ENCODE peak calls at places on chromosomes 11 and 22, in eight cellular contexts. P is naive thymus-derived CD4-positive, alpha-beta T cell; O is EH; F is body of pancreas; M is fibroblast of pulmonary artery; S is brain pericyte; U is lung; A is SHP77. X is an unnamed sample.

GRCh38 chr22:37194750-37195149 is 6.7 kb upstream of the C1QTNF6 start:
- DNase-seq in M (no peak), O (no peak), U (no peak), S (no peak), F (no peak), A (no peak), P (no peak), X (no peak)

GRCh38 chr22:18032455-18033101 is 8.2 kb upstream of the MICAL3 start:
- DNase-seq in P (no peak), S (no peak), F (no peak), M (peak; percentile 39), O (peak; percentile 78), A (no peak), U (no peak), X (peak; percentile 82)

GRCh38 chr11:29781268-29781667 is 235.6 kb downstream of the KCNA4 start:
- DNase-seq in A (no peak), O (no peak), S (no peak), P (no peak), F (no peak), M (peak; percentile 27), U (no peak), X (no peak)

GRCh38 chr11:72223615-72224586 is 666 bp upstream of the INPPL1 start:
- DNase-seq in M (peak; percentile 65), A (peak; percentile 79), P (peak; percentile 68), U (peak; percentile 65), F (peak; percentile 59), S (no peak), O (peak; percentile 77), X (no peak)

GRCh38 chr22:28736296-28737155 is 5.1 kb downstream of the CHEK2 start:
- DNase-seq in S (no peak), U (no peak), M (no peak), P (no peak), A (no peak), O (no peak), F (no peak), X (no peak)

GRCh38 chr11:75429902-75430691 is 2.9 kb downstream of the KLHL35 start:
- DNase-seq in A (peak; percentile 82), S (no peak), F (peak; percentile 70), P (peak; percentile 57), M (peak; percentile 70), O (peak; percentile 59), U (peak; percentile 66), X (peak; percentile 7)

GRCh38 chr22:17898375-17898774 is 124.1 kb upstream of the BID start:
- DNase-seq in O (no peak), M (no peak), S (no peak), F (no peak), P (no peak), U (no peak), A (no peak), X (no peak)

GRCh38 chr11:83410605-83411565 is 124.7 kb upstream of the CCDC90B start:
- DNase-seq in A (no peak), U (no peak), M (no peak), P (no peak), F (peak; percentile 94), S (no peak), O (no peak), X (no peak)

GRCh38 chr11:47216141-47216798 is 1.5 kb downstream of the DDB2 start:
- DNase-seq in S (no peak), M (peak; percentile 87), O (peak; percentile 94), U (peak; percentile 68), P (peak; percentile 53), F (peak; percentile 63), A (peak; percentile 54), X (peak; percentile 65)

GRCh38 chr11:46291441-46292143 is 14.1 kb downstream of the CREB3L1 start:
- DNase-seq in F (no peak), M (peak; percentile 70), U (no peak), O (peak; percentile 87), P (no peak), A (no peak), S (no peak), X (no peak)

GRCh38 chr11:118928870-118929495 is 3.3 kb upstream of the BCL9L start:
- DNase-seq in O (peak; percentile 66), P (no peak), F (peak; percentile 78), M (peak; percentile 59), A (peak; percentile 46), U (no peak), S (no peak), X (no peak)

GRCh38 chr11:67178878-67179277 is 59.8 kb downstream of the KDM2A start:
- DNase-seq in S (no peak), A (no peak), M (peak; percentile 30), U (no peak), O (peak; percentile 62), F (no peak), P (no peak), X (no peak)

GRCh38 chr11:29282088-29282487 is 734.7 kb downstream of the KCNA4 start:
- DNase-seq in A (peak; percentile 6), S (peak; percentile 61), O (peak; percentile 97), P (no peak), U (no peak), M (peak; percentile 88), F (no peak), X (peak; percentile 92)

GRCh38 chr11:118911880-118912741 is 13.6 kb downstream of the BCL9L start:
- DNase-seq in S (no peak), P (peak; percentile 71), F (peak; percentile 76), U (peak; percentile 88), A (no peak), O (peak; percentile 94), M (peak; percentile 85), X (peak; percentile 82)

GRCh38 chr11:1803246-1803645 is 31.5 kb upstream of the SYT8 start:
- DNase-seq in S (no peak), U (no peak), F (no peak), A (no peak), O (no peak), P (no peak), M (no peak), X (no peak)

GRCh38 chr11:45652781-45653180 is 12.6 kb downstream of the CHST1 start:
- DNase-seq in O (peak; percentile 63), P (no peak), U (no peak), M (peak; percentile 55), F (no peak), A (no peak), S (no peak), X (no peak)

GRCh38 chr11:84673753-84674152 is 953.4 kb downstream of the DLG2 start:
- DNase-seq in A (no peak), U (no peak), S (no peak), O (no peak), F (no peak), M (no peak), P (no peak), X (peak; percentile 7)

GRCh38 chr11:114562166-114562916 is 2.7 kb upstream of the NXPE1 start:
- DNase-seq in P (no peak), U (no peak), O (peak; percentile 53), F (no peak), S (no peak), M (peak; percentile 58), A (no peak), X (no peak)

GRCh38 chr11:109939176-109939810 is 153.9 kb upstream of the ZC3H12C start:
- DNase-seq in S (peak; percentile 44), M (peak; percentile 90), A (peak; percentile 75), O (peak; percentile 72), P (no peak), U (peak; percentile 40), F (peak; percentile 58), X (peak; percentile 56)

GRCh38 chr11:102933627-102934026 is 21.9 kb downstream of the MMP13 start:
- DNase-seq in A (no peak), F (no peak), P (no peak), S (no peak), O (no peak), M (no peak), U (no peak), X (no peak)

GRCh38 chr22:46428602-46429326 is 93.2 kb downstream of the TRMU start:
- DNase-seq in M (no peak), O (no peak), S (no peak), P (no peak), A (no peak), U (no peak), F (no peak), X (no peak)

GRCh38 chr11:70506986-70507385 is 108.7 kb downstream of the CTTN start:
- DNase-seq in M (no peak), F (no peak), A (no peak), U (no peak), P (no peak), O (no peak), S (no peak), X (no peak)

GRCh38 chr11:83002047-83002446 is 69.7 kb downstream of the RAB30 start:
- DNase-seq in A (no peak), U (no peak), M (peak; percentile 29), O (no peak), S (no peak), P (peak; percentile 36), F (no peak), X (no peak)

GRCh38 chr11:540583-541432 is 3.5 kb downstream of the LRRC56 start:
- DNase-seq in P (no peak), M (no peak), A (no peak), O (no peak), F (no peak), S (no peak), U (no peak), X (no peak)